ENCODE peak calls at places on chromosomes 16 and 17, in eight cellular contexts. J is esophagus muscularis mucosa, K is spleen, I is GM12878, F is uterus, P is PC-3, T is heart left ventricle, C is OCI-LY7. R is an unnamed sample. For H3K9me3, the result is how much of the 10 kb centered on the place peaks cover.

GRCh38 chr16:3520861-3521260 is 20.1 kb downstream of the CLUAP1 start:
- DNase-seq in J (no peak), K (no peak), I (no peak), F (peak), P (no peak), T (no peak), C (no peak), R (no peak)

GRCh38 chr17:59856859-59857794 is 35.6 kb downstream of the TUBD1 start:
- DNase-seq in J (no peak), K (no peak), I (no peak), F (no peak), P (peak), T (no peak), C (no peak), R (no peak)

GRCh38 chr16:78560997-78561396 is 461.5 kb downstream of the WWOX start:
- DNase-seq in J (no peak), K (no peak), I (no peak), F (no peak), P (no peak), T (no peak), C (no peak), R (no peak)

GRCh38 chr17:1645207-1646171 is at the start of gene SCARF1:
- DNase-seq in J (no peak), K (peak), I (no peak), F (peak), P (no peak), T (peak), C (no peak), R (peak)

GRCh38 chr17:52170963-52171572 is 12.6 kb upstream of the CA10 start:
- DNase-seq in J (no peak), K (no peak), I (no peak), F (no peak), P (peak), T (no peak), C (no peak), R (no peak)

GRCh38 chr16:11370084-11370931 is 25.0 kb downstream of the RMI2 start:
- DNase-seq in J (no peak), K (peak), I (peak), F (no peak), P (no peak), T (no peak), C (peak), R (no peak)

GRCh38 chr17:20784100-20784665 is 204.7 kb downstream of the CDRT15L2 start:
- DNase-seq in J (no peak), K (no peak), I (no peak), F (no peak), P (no peak), T (no peak), C (no peak), R (no peak)

GRCh38 chr17:42387221-42387657 is 1.0 kb downstream of the STAT3 start:
- DNase-seq in J (no peak), K (no peak), I (no peak), F (peak), P (no peak), T (no peak), C (no peak), R (no peak)

GRCh38 chr17:42026821-42027539 is 7.1 kb downstream of the NKIRAS2 start:
- DNase-seq in J (no peak), K (peak), I (no peak), F (no peak), P (no peak), T (no peak), C (no peak), R (no peak)

GRCh38 chr17:12388206-12388605 is 277.5 kb upstream of the MYOCD start:
- DNase-seq in J (no peak), K (no peak), I (no peak), F (no peak), P (no peak), T (no peak), C (no peak), R (no peak)

GRCh38 chr16:71460246-71460645 is 1.8 kb downstream of the ZNF23 start:
- DNase-seq in J (no peak), K (no peak), I (no peak), F (no peak), P (peak), T (no peak), C (no peak), R (no peak)

GRCh38 chr17:6831662-6832263 is at the start of gene TEKT1:
- DNase-seq in J (peak), K (peak), I (no peak), F (peak), P (peak), T (peak), C (no peak), R (peak)

GRCh38 chr17:35868791-35869190 is at the start of gene HEATR9:
- DNase-seq in J (no peak), K (no peak), I (no peak), F (no peak), P (no peak), T (no peak), C (no peak), R (no peak)

GRCh38 chr17:39666601-39667261 is 1.5 kb upstream of the PNMT start:
- DNase-seq in J (no peak), K (peak), I (no peak), F (no peak), P (no peak), T (peak), C (no peak), R (peak)

GRCh38 chr17:80941743-80942211 is 49.9 kb upstream of the CHMP6 start:
- DNase-seq in J (no peak), K (peak), I (no peak), F (peak), P (no peak), T (no peak), C (no peak), R (no peak)

GRCh38 chr17:35890774-35891155 is 10.6 kb upstream of the CCL5 start:
- DNase-seq in J (no peak), K (peak), I (no peak), F (no peak), P (no peak), T (no peak), C (no peak), R (peak)

DNA sequence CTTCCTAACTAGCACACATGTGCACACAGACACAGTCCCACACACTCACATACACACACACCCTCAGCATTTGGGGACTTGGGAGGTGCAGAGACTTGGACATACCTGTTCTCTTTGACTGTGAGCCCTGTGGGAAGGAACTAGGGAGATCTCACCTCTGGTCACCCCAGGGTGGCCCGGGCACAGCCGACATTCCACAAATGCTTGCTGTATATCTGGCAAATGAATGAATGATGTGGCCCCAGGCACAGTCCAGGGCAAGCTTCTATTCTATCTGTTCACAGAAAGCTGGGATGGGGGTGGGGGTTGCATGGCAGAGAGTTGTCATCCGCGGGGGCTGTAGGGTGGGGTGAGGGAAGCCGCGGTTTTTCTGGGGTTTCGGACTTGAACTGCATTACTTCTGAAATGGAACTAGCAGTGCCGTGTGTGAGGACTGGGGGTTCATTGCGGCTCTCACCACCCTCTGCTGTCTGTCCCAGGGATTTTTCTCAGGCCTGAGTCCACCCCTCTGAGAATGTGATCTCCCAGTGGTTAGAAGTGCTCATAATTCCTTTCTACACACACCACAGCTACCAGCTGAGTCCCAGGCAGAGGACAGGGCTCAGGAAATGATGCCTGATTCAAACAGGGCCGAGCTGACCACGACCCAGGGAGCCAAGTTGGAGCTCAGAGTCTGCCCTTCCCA is 3.3 kb upstream of the RIPOR1 start:
- DNase-seq in J (no peak), K (no peak), I (no peak), F (peak), P (no peak), T (no peak), C (no peak), R (no peak)
- TF ChIP-seq CTCF in J (no peak), K (no peak), I (no peak), F (no peak), P (no peak), T (no peak), C (peak), R (no peak)

DNA sequence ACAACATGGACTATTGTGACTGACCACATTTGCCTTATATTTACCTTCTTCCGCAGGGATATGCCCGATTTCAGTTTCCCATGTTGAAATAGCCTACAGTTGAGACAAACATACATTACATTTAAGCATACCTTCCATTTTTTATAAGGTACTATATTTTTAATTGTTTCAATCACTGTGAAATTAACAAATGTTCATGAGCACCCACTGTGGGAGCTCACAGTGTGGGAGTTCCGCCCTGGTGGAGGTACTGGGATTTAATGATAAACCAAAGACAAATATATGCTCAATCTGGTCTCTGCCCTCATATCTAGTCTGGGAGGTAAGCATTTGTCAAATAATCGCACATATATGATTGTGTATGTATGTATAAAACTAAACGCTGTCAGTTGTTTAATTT is 15.8 kb upstream of the TOX3 start:
- DNase-seq in J (peak), K (no peak), I (no peak), F (no peak), P (no peak), T (no peak), C (no peak), R (no peak)
- H3K9me3 ChIP-seq in J (under half), K (under half), I (under half), F (under half), P (under half), T (under half), C (under half), R (under half)

DNA sequence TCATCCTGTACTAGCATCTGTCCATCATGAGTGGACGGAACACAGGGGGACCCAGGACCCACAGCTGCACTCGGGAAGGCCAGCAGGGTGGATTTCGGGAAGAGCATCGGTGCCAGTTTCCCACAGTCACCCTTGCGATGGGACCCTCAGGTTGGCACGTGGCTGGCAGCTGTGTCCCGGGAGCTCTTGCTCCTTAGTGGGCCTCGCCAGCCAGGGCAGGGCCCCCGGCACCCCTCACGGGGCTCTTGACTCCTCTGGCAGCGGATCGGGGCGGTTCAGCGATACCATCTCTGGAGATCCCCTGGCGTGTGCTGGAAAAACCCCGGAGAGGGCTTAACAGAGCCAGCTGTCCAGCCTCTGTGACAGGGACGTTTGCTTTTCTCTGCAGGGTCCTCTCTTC is 9.2 kb downstream of the CAPN15 start:
- DNase-seq in J (no peak), K (no peak), I (no peak), F (no peak), P (no peak), T (no peak), C (no peak), R (no peak)
- H3K27ac ChIP-seq in J (no peak), K (no peak), I (no peak), F (no peak), P (no peak), T (no peak), C (no peak), R (peak)

DNA sequence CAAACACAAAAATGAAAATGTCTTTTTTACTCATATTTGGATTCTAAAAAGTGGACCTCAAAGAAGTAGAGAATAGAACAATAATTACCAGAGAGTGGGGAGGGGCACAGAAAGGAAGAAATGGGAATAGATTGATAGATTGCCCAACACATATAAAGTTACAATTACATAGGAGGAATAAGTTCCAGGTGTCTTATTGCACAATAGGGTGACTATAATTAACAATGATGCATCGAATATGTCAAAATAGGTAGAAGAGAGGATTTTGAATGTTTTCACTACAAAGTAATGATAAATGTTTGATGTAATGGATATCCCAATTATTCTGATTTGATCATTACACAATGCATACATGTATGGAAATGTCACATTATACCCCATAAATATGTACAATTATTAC is 556.0 kb downstream of the CDH8 start:
- DNase-seq in J (no peak), K (no peak), I (no peak), F (no peak), P (no peak), T (no peak), C (no peak), R (no peak)
- TF ChIP-seq CTCF in J (no peak), K (no peak), I (no peak), F (no peak), P (no peak), T (no peak), C (no peak), R (no peak)

GRCh38 chr16:35599429-35600165 is 2140.2 kb downstream of the TP53TG3F start:
- DNase-seq in J (peak), K (no peak), I (no peak), F (no peak), P (no peak), T (no peak), C (no peak), R (no peak)

GRCh38 chr16:35596467-35596866 is 2137.1 kb downstream of the TP53TG3F start:
- DNase-seq in J (peak), K (no peak), I (no peak), F (no peak), P (no peak), T (no peak), C (no peak), R (no peak)

GRCh38 chr16:35605921-35606320 is 2146.5 kb downstream of the TP53TG3F start:
- DNase-seq in J (no peak), K (no peak), I (no peak), F (no peak), P (no peak), T (no peak), C (no peak), R (no peak)

GRCh38 chr16:35598696-35599332 is 2139.4 kb downstream of the TP53TG3F start:
- DNase-seq in J (peak), K (no peak), I (no peak), F (no peak), P (no peak), T (no peak), C (no peak), R (no peak)

DNA sequence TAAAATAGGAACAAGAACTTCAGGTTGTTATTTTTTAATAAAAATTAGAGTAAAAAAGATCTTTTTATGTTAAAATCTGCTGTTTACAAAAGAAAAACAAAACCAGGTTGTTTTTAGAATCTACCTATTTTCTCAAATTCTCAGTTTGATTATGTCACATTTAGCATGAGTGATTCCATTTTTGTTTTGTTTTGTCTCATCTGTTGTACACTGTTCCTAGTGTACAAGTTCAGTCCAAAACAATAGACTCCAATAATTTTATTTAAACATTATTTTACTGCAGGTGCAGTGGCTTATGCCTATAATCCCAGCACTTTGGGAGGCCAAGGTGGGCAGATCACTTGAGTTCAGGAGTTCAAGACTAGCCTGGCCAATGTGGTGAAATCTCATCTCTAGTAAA is 2142.7 kb downstream of the TP53TG3F start:
- DNase-seq in J (no peak), K (no peak), I (no peak), F (no peak), P (no peak), T (no peak), C (no peak), R (no peak)
- H3K9me3 ChIP-seq in J (under half), K (half or more), I (under half), F (under half), P (under half), T (under half), C (under half), R (under half)

DNA sequence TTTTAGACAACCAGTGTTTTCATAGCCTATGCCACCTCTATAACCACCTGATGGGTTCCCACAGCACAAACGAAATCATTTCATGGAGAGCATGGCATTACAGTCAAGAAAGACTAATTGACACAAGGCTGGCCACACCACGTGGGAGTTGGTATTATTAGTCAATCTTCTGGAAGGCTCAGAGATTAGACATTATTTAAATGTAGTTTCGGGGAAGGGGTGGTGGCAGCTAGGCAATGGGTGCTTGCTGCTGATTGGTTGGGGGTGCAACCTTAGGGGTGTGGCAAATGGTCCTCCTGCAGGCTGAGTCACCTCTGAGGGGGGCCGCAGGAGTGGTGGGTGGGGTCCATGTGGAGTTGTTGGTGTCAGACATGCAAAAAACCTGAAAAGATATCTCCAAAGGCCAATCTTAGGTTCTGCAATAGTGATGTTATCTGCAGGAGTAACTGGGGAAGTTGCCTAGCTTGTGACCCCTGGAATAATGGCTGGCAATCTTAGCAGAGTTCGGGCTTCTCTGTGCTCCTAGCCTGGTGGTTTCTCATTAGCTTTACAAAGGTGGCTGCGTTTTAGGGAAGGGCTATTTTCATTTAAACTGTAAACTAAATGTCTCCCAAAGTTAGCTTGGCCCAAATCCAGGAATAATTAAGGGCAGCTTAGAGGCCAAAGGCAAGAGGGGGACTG is 4.6 kb downstream of the TEN1 start:
- DNase-seq in J (no peak), K (no peak), I (no peak), F (no peak), P (no peak), T (no peak), C (no peak), R (no peak)
- H3K27ac ChIP-seq in J (no peak), K (peak), I (no peak), F (peak), P (no peak), T (no peak), C (no peak), R (no peak)

GRCh38 chr17:63832014-63832413 is 4.6 kb upstream of the FTSJ3 start:
- DNase-seq in J (no peak), K (no peak), I (no peak), F (no peak), P (no peak), T (no peak), C (no peak), R (no peak)

GRCh38 chr17:63833741-63834373 is 6.4 kb upstream of the FTSJ3 start:
- DNase-seq in J (no peak), K (no peak), I (no peak), F (no peak), P (no peak), T (no peak), C (no peak), R (no peak)

GRCh38 chr17:63831505-63831904 is 4.0 kb upstream of the FTSJ3 start:
- DNase-seq in J (no peak), K (no peak), I (no peak), F (no peak), P (no peak), T (no peak), C (no peak), R (no peak)

GRCh38 chr17:63833026-63833740 is 5.7 kb upstream of the FTSJ3 start:
- DNase-seq in J (no peak), K (no peak), I (no peak), F (no peak), P (no peak), T (no peak), C (no peak), R (no peak)

DNA sequence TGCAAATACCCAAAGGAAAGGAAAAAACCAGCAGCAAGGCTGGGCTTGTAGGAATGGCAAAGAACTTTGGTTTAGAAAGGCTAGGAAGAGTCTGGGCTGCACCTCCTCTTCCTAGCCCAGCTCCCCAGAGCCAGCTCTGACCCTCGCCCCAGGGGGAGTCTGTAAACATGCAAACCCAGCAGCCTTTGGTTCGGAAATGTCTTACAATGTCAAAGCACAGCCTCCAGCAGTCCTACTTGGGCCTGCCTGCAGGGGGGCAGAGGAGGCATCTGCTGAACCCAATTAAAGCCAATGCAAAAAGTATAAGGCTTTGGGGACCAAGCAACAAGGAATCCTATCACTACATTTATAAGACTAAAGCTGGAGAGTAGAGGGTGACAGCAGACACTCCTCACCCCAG is 5.0 kb upstream of the FTSJ3 start:
- DNase-seq in J (no peak), K (no peak), I (no peak), F (no peak), P (no peak), T (no peak), C (no peak), R (no peak)
- TF ChIP-seq CTCF in J (no peak), K (no peak), I (no peak), F (no peak), P (no peak), T (no peak), C (peak), R (no peak)

GRCh38 chr17:82948081-82948511 is 108.3 kb upstream of the ZNF750 start:
- DNase-seq in J (no peak), K (peak), I (no peak), F (peak), P (no peak), T (no peak), C (no peak), R (no peak)

GRCh38 chr17:82949361-82949760 is 109.5 kb upstream of the ZNF750 start:
- DNase-seq in J (no peak), K (peak), I (no peak), F (peak), P (no peak), T (no peak), C (no peak), R (no peak)

GRCh38 chr17:82947051-82947991 is 107.5 kb upstream of the ZNF750 start:
- DNase-seq in J (no peak), K (peak), I (no peak), F (peak), P (no peak), T (no peak), C (no peak), R (no peak)

GRCh38 chr17:82949984-82950383 is 110.2 kb upstream of the ZNF750 start:
- DNase-seq in J (no peak), K (peak), I (no peak), F (peak), P (no peak), T (no peak), C (no peak), R (no peak)

GRCh38 chr17:82948957-82949356 is 109.1 kb upstream of the ZNF750 start:
- DNase-seq in J (no peak), K (no peak), I (no peak), F (no peak), P (no peak), T (no peak), C (no peak), R (no peak)
- H3K9me3 ChIP-seq in J (under half), K (half or more), I (under half), F (under half), P (under half), T (under half), C (under half), R (under half)